ENCODE peak calls at places on chromosomes 4 and X, in eight cellular contexts. Q is left ventricle myocardium inferior, L is fibroblast of pulmonary artery, Y is Right ventricle myocardium inferior, E is NCI-H510A, B is Right ventricle myocardium superior, M is HFF-Myc, P is hepatocyte. U is an unnamed sample.

GRCh38 chr4:1693131-1693896 is 9.2 kb upstream of the FAM53A start:
- DNase-seq in Q (peak; percentile 58), L (peak; percentile 84), Y (peak; percentile 80), E (peak; percentile 53), B (peak; percentile 78), M (peak; percentile 55), P (peak; percentile 91), U (peak; percentile 90)

GRCh38 chr4:38468491-38468890 is 195.5 kb upstream of the KLF3 start:
- DNase-seq in Q (no peak), L (no peak), Y (no peak), E (no peak), B (no peak), M (no peak), P (no peak), U (no peak)

GRCh38 chr4:108683479-108683878 is 33.1 kb downstream of the OSTC start:
- DNase-seq in Q (no peak), L (peak; percentile 44), Y (no peak), E (no peak), B (no peak), M (no peak), P (peak; percentile 21), U (peak; percentile 25)

GRCh38 chrX:10467793-10468192 is 152.6 kb downstream of the MID1 start:
- DNase-seq in Q (no peak), L (peak; percentile 54), Y (no peak), E (no peak), B (no peak), M (no peak), P (no peak), U (no peak)

GRCh38 chrX:148416931-148417330 is 83.5 kb upstream of the AFF2 start:
- DNase-seq in Q (no peak), L (peak; percentile 21), Y (no peak), E (no peak), B (no peak), M (no peak), P (no peak), U (no peak)

GRCh38 chrX:106932960-106933537 is 12.8 kb downstream of the CLDN2 start:
- DNase-seq in Q (no peak), L (peak; percentile 75), Y (no peak), E (no peak), B (no peak), M (no peak), P (peak; percentile 37), U (no peak)

GRCh38 chrX:50971390-50971789 is 60.9 kb downstream of the BMP15 start:
- DNase-seq in Q (no peak), L (no peak), Y (no peak), E (no peak), B (no peak), M (no peak), P (no peak), U (no peak)

GRCh38 chrX:110944323-110944761 is 148.7 kb upstream of the CHRDL1 start:
- DNase-seq in Q (no peak), L (no peak), Y (no peak), E (peak; percentile 13), B (no peak), M (no peak), P (peak; percentile 7), U (peak; percentile 68)

GRCh38 chr4:35525192-35525978 is 718.9 kb downstream of the ARAP2 start:
- DNase-seq in Q (no peak), L (no peak), Y (no peak), E (no peak), B (peak; percentile 10), M (no peak), P (no peak), U (no peak)

GRCh38 chr4:4225915-4226605 is 669 bp downstream of the OTOP1 start:
- DNase-seq in Q (no peak), L (no peak), Y (no peak), E (no peak), B (no peak), M (no peak), P (no peak), U (peak; percentile 25)

GRCh38 chr4:113639311-113639710 is 122.2 kb downstream of the CAMK2D start:
- DNase-seq in Q (no peak), L (no peak), Y (no peak), E (no peak), B (no peak), M (no peak), P (no peak), U (no peak)

GRCh38 chrX:119790977-119791436 is 423 bp downstream of the RPL39 start:
- DNase-seq in Q (no peak), L (peak; percentile 47), Y (no peak), E (no peak), B (no peak), M (no peak), P (peak; percentile 38), U (peak; percentile 64)

GRCh38 chrX:103878466-103879151 is 46.6 kb upstream of the RAB9B start:
- DNase-seq in Q (no peak), L (peak; percentile 82), Y (no peak), E (no peak), B (no peak), M (peak; percentile 11), P (peak; percentile 30), U (peak; percentile 7)

U was measured in left kidney.